ENCODE peak calls at places on chromosomes 7 and 10, in four cellular contexts. D, F, U and L are unnamed samples. For H3K4me1, the result is how much of the 10 kb centered on the place peaks cover.

GRCh38 chr7:55593515-55594318 is 21.4 kb upstream of the VOPP1 start:
- DNase-seq in D (peak), F (peak), U (peak), L (peak)

GRCh38 chr7:158257516-158258410 is 329.9 kb downstream of the PTPRN2 start:
- DNase-seq in D (no peak), F (no peak), U (no peak), L (no peak)

GRCh38 chr7:23938937-23939552 is 229.0 kb downstream of the STK31 start:
- DNase-seq in D (peak), F (peak), U (peak), L (peak)

GRCh38 chr7:1709900-1710299 is 39.8 kb downstream of the ELFN1 start:
- DNase-seq in D (no peak), F (no peak), U (no peak), L (no peak)

GRCh38 chr10:34241226-34242000 is 573.7 kb downstream of the PARD3 start:
- DNase-seq in D (no peak), F (no peak), U (no peak), L (no peak)

GRCh38 chr10:11113156-11113555 is 95.5 kb downstream of the CELF2 start:
- DNase-seq in D (no peak), F (no peak), U (no peak), L (no peak)

GRCh38 chr10:19767876-19768275 is 48.4 kb upstream of the PLXDC2 start:
- DNase-seq in D (peak), F (no peak), U (peak), L (peak)

GRCh38 chr7:134289423-134289822 is 27.3 kb downstream of the SLC35B4 start:
- DNase-seq in D (no peak), F (no peak), U (no peak), L (no peak)

GRCh38 chr7:158819571-158820203 is 9.6 kb downstream of the ESYT2 start:
- DNase-seq in D (peak), F (no peak), U (no peak), L (no peak)

GRCh38 chr7:108818742-108819141 is 249.1 kb downstream of the DNAJB9 start:
- DNase-seq in D (no peak), F (no peak), U (no peak), L (no peak)
- H3K4ac ChIP-seq in D (no peak), F (no peak), U (no peak), L (no peak)

DNA sequence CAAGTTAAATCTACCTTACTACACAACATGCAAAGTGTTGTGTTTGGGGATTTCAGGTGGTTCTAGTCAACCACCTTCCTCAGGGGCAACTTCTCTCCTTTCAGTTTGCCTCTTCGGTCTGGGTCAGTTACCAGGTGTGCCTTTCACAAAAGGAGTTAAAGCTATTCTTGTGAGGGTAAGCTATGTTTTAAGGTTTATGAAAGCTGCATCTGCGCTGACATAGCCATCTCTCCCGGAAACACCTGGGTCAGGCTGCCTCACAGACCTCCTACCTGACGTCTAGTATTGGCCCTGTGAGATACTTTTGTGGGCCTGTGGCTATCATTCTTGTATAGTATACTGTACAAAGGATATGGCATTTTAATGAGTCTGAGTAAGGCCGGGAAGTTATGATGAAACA is 67.7 kb upstream of the ITGA8 start:
- DNase-seq in D (no peak), F (no peak), U (no peak), L (no peak)
- H3K4me1 ChIP-seq in D (under half), F (under half), U (under half), L (under half)

GRCh38 chr10:22435650-22436049 is 90.4 kb downstream of the SPAG6 start:
- DNase-seq in D (no peak), F (no peak), U (no peak), L (no peak)

GRCh38 chr10:22436893-22437619 is 91.8 kb downstream of the SPAG6 start:
- DNase-seq in D (peak), F (peak), U (peak), L (peak)

GRCh38 chr10:22436526-22436892 is 91.2 kb downstream of the SPAG6 start:
- DNase-seq in D (no peak), F (no peak), U (no peak), L (no peak)

GRCh38 chr10:22438714-22439113 is 93.4 kb downstream of the SPAG6 start:
- DNase-seq in D (no peak), F (no peak), U (no peak), L (no peak)

GRCh38 chr10:22437620-22438588 is 92.6 kb downstream of the SPAG6 start:
- DNase-seq in D (no peak), F (peak), U (no peak), L (no peak)
- H3K4ac ChIP-seq in D (peak), F (peak), U (no peak), L (no peak)

DNA sequence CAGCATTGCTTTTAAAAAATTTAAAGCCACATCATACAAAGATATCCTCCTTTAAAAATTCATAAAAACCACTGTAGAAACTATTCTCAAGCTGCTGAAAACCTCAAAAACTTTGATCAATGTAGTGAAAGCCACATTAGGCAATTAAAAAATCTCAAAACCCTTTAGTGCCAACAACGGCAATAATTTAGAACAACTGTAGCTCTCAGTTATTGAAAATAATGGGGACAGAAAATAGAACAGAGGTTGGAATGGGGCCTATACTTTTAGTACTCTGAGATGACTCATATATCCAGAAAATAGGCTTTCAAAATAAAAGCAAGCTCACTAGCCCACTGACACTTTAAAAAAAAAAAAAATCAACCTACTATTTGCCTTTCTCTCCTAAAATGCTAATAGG is 87.5 kb downstream of the GSAP start:
- DNase-seq in D (no peak), F (peak), U (no peak), L (no peak)
- H3K4me1 ChIP-seq in D (under half), F (under half), U (under half), L (under half)

GRCh38 chr10:2886662-2887061 is 180.7 kb upstream of the PFKP start:
- DNase-seq in D (no peak), F (no peak), U (no peak), L (no peak)

GRCh38 chr10:2885956-2886296 is 181.4 kb upstream of the PFKP start:
- DNase-seq in D (no peak), F (no peak), U (no peak), L (no peak)

GRCh38 chr10:2890093-2890492 is 177.3 kb upstream of the PFKP start:
- DNase-seq in D (no peak), F (no peak), U (no peak), L (no peak)

GRCh38 chr10:2887391-2888070 is 179.8 kb upstream of the PFKP start:
- DNase-seq in D (no peak), F (no peak), U (no peak), L (no peak)

DNA sequence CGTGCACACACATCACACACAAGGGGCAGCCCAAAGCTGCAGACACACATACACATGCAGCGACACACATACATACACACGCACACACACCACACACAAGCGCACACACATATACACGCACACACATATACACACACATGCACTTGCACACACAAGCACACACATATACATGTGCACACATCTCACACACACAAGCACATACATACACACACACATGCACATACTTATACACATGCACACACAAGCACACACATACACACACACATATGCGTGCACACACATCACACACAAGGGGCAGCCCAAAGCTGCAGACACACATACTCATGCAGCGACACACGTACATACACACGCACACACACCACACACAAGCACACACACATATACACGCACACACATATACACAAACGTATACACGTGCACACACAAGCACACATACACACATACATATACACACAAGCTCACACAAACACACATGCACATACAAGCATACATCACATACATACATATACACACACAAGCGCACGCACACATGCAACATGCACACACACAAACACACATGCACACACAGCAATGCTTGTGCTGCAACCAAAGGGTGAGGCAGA is 178.8 kb upstream of the PFKP start:
- DNase-seq in D (no peak), F (no peak), U (no peak), L (no peak)
- H3K4ac ChIP-seq in D (no peak), F (no peak), U (no peak), L (no peak)

GRCh38 chr7:152989889-152990380 is 230.4 kb downstream of the ACTR3B start:
- DNase-seq in D (peak), F (peak), U (peak), L (no peak)

GRCh38 chr7:152986369-152986768 is 226.8 kb downstream of the ACTR3B start:
- DNase-seq in D (no peak), F (no peak), U (no peak), L (no peak)

DNA sequence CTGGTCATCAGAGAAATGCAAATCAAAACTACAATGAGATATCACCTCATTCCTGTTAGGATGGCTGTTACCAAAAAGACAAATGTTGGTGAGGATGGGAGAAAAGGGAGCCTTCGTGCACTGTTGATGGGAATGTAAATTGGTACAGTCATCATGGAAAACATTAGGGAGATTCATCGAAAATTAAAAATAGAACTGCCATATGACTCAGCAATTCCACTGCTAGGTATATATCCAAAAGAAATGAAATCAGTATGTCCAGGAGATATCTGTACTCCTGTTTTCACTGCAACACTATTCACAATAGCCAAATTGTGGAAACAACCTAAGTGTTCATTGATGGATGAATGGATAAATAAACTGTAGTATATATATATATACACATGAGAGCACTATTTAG is 228.1 kb downstream of the ACTR3B start:
- DNase-seq in D (no peak), F (peak), U (no peak), L (no peak)
- H3K4me1 ChIP-seq in D (under half), F (under half), U (under half), L (under half)

DNA sequence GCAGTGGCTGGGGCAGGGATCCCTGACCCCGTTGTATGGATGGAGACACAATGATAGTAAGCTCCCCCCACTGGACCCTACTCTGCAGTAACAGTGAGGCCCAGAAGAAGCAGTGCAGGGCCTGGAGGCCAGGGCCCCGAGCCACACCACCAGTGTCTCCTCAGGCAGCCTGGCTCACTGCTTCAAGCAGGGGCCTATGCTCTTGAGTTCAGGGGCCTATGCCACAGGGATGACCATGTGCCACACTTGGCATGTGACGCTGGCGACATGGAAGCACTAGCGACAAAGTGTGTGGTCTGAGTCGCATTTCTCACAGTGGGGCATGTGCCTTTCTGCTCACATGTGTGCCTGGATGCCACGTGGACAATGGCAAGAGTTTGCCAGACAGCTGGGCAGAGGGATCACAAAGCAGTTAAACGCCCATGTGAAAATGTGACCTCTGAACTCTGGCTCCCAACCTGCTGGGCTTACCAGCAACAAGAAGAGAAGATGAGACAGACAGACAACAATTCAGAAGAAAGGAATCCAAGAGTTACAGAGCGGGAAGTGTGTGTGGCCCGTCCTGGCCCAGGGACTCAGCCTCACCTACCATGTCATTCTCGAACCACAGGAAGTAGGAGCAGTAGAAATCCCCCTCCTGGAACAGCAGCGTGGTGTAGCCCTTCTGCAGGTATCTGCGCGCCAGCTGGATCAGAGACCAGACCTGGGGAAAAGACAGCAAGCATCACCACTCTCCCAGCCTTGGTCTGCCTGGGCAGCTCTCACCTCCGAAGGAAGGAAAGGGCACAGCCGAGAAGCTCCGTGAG is 4.7 kb upstream of the PYROXD2 start:
- DNase-seq in D (no peak), F (no peak), U (no peak), L (no peak)
- H3K4ac ChIP-seq in D (no peak), F (no peak), U (no peak), L (no peak)

DNA sequence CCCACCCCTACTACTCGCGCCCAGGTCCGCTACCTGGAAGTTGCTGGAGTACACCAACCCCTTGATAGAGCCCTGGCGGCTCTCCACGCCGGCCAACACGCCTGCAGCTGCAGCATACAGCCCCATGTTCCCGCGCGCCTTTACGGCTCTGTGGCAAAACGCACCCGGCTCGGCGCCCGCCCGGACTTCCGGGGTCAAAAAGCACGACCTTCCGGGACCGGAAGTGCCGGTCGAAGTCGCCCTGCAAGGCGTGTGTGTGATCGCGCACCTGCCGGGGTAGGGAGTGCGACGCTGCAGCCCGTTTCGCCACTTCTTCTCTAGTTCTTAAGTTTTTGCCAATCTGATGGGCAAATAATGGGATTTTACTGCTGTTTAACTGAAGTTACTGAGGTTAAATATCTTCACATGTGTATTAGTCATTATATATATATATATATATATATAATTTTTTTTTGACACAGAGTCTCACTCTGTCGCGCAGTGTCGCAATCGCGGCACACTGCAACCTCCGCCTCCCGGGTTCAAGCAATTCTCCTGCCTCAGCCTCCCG is at the start of gene NSUN5:
- DNase-seq in D (peak), F (peak), U (peak), L (peak)
- H3K4me1 ChIP-seq in D (under half), F (under half), U (under half), L (under half)